ENCODE peak calls at places on chromosomes 5 and 9, in seven cellular contexts. H is neural progenitor cell, J is ovary, G is PC-3, F is PC-9, T is sigmoid colon, E is adrenal gland. N is an unnamed sample.

GRCh38 chr5:133480366-133480765 is 132.0 kb downstream of the FSTL4 start:
- DNase-seq in J (no peak), G (no peak), H (no peak), T (no peak), E (no peak), F (no peak), N (no peak)

GRCh38 chr5:153402550-153402949 is 87.9 kb upstream of the GRIA1 start:
- DNase-seq in H (no peak), T (no peak), J (no peak), F (no peak), G (peak; percentile 20), E (no peak), N (no peak)

GRCh38 chr5:76402251-76402879 is 720 bp upstream of the IQGAP2 start:
- DNase-seq in H (peak; percentile 79), T (no peak), J (peak; percentile 43), G (no peak), F (peak; percentile 66), E (peak; percentile 40), N (no peak)

GRCh38 chr9:8389531-8389930 is 590.0 kb upstream of the DMAC1 start:
- DNase-seq in E (no peak), F (no peak), T (no peak), J (no peak), H (no peak), G (no peak), N (no peak)

GRCh38 chr9:113644321-113644720 is 180.8 kb downstream of the RGS3 start:
- DNase-seq in H (no peak), F (no peak), E (no peak), J (no peak), T (no peak), G (no peak), N (no peak)

GRCh38 chr5:157912621-157913325 is 53.8 kb upstream of the CLINT1 start:
- DNase-seq in J (no peak), H (peak; percentile 42), T (no peak), G (peak; percentile 44), E (no peak), F (peak; percentile 58), N (no peak)

GRCh38 chr5:124839371-124839998 is 93.0 kb upstream of the ZNF608 start:
- DNase-seq in F (no peak), J (no peak), H (no peak), G (no peak), T (no peak), E (no peak), N (no peak)

GRCh38 chr5:141692919-141693848 is 11.2 kb upstream of the ARAP3 start:
- DNase-seq in J (no peak), E (no peak), T (no peak), G (no peak), F (no peak), H (peak; percentile 29), N (no peak)

GRCh38 chr5:543755-544674 is 19.8 kb upstream of the SLC9A3 start:
- DNase-seq in J (no peak), F (no peak), T (peak; percentile 62), G (no peak), E (peak; percentile 47), H (no peak), N (no peak)

GRCh38 chr5:149629421-149629820 is 48.1 kb downstream of the ARHGEF37 start:
- DNase-seq in J (no peak), T (peak; percentile 47), F (no peak), E (no peak), H (no peak), G (no peak), N (no peak)

GRCh38 chr5:86500947-86501346 is 116.8 kb upstream of the COX7C start:
- DNase-seq in F (no peak), G (peak; percentile 66), H (peak; percentile 6), T (no peak), E (no peak), J (no peak), N (no peak)

GRCh38 chr9:131279927-131280530 is 3.7 kb upstream of the FAM78A start:
- DNase-seq in H (no peak), T (no peak), E (no peak), J (no peak), G (no peak), F (no peak), N (no peak)
- H3K27ac ChIP-seq in H (no peak overlapping the region), T (no peak overlapping the region), E (no peak overlapping the region), J (no peak overlapping the region), G (no peak overlapping the region), F (no peak overlapping the region), N (no peak overlapping the region)

DNA sequence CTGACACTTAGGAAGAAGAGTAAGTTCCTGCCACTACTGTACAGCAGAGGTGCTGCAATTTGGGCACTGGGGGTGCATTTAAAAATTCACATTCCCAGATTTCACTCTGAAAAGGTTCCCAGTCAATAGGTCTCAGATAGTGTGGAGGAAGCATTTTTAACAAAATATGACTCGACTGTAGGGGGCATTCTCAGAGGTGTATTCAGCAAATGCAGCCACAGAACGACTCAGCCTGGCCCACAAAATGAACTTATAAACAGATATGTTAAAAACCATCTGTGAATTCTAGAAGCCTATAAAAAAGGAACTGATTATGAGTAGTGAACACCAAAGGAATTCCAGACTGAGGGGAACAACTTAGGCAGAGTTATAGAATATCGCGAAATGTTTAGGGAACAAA is 31.1 kb downstream of the MLLT3 start:
- DNase-seq in G (no peak), F (no peak), H (no peak), J (no peak), T (no peak), E (no peak), N (no peak)
- TF ChIP-seq CTCF in G (no peak), F (no peak), H (no peak), J (no peak), T (no peak), E (no peak), N (no peak)

GRCh38 chr9:134289241-134289875 is 36.9 kb upstream of the RXRA start:
- DNase-seq in T (no peak), H (no peak), F (no peak), E (no peak), G (no peak), J (no peak), N (no peak)

GRCh38 chr9:134291961-134292871 is 34.0 kb upstream of the RXRA start:
- DNase-seq in F (no peak), H (no peak), J (no peak), G (no peak), T (no peak), E (no peak), N (no peak)

GRCh38 chr9:134288731-134289130 is 37.5 kb upstream of the RXRA start:
- DNase-seq in F (no peak), E (no peak), H (no peak), G (no peak), T (no peak), J (no peak), N (no peak)

GRCh38 chr9:134291452-134291881 is 34.8 kb upstream of the RXRA start:
- DNase-seq in F (no peak), J (no peak), T (no peak), G (no peak), E (no peak), H (no peak), N (no peak)

DNA sequence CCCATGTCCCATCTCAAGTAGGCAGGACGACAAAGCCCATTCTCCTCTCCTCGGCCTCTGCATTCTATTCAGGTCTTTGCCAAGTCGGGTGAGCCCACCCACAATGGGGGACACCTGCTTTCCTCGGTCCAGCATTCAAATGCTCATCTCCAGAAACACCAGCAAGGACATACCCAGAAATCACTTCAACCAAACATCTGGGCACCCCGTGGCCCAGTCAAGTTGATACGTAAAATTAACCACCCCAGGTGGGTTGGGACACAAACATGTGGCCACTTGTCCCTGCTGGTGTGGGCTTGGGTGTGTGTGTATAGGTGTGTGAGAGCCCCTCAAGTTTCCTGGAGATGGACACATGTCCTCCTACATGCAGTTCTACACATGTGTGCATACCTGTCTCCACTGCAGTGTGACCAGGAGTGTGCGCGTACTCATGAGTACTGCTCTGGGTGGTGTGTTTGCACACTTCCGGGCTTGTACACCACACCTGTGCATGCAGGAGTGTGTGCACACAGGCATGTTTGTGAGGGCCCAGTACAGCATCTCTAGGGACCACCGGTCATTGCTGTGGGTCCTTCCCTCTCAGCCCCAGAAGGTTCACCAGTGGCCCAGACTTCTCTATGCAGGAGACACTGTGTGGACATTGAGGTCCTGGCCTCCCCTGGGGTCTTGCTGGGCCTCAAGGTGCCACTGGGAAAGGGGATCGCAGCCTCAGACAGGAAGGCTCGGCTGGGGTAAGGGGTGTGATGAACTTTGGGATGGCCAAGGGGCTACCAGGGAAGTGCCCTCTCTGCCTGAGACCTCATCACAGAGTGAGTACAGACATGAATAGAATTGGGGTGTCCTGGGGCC is 35.4 kb upstream of the RXRA start:
- DNase-seq in G (no peak), T (no peak), H (no peak), E (no peak), F (no peak), J (no peak), N (no peak)
- H3K4me1 ChIP-seq in G (no peaks in the 10 kb centered on the region), T (peaks cover 12% of the 10 kb centered on the region), H (peaks cover 21% of the 10 kb centered on the region), E (no peaks in the 10 kb centered on the region), F (no peaks in the 10 kb centered on the region), J (peaks cover 2% of the 10 kb centered on the region), N (peaks cover 10% of the 10 kb centered on the region)

DNA sequence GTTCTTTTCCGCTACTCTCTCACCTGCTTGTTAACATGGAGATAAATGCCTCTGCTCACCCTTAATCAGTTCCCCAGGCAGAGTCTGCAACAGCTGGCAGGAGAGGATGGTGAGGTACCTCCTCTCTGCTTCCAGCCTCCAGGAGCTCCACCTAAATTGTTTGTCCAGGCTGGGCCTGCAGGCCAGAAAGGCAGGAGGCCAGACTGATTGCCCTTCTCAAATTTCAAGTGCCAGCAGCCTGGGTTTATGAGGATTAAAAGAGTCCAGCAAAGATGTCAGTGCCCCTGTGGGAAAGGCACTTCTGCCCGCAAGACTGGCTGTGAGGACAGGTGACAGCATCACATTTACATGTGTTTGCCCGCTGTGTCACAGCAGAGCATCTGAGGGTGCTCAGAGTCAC is 19.8 kb downstream of the CORO2A start:
- DNase-seq in H (peak; percentile 47), E (no peak), J (no peak), G (peak; percentile 70), F (peak; percentile 76), T (peak; percentile 21), N (no peak)
- H3K27ac ChIP-seq in H (no peak overlapping the region), E (no peak overlapping the region), J (no peak overlapping the region), G (peak overlapping the region; percentile 7), F (no peak overlapping the region), T (no peak overlapping the region), N (no peak overlapping the region)